ENCODE peak calls at places on chromosome 7, in eight cellular contexts. F is H1; I is LoVo; V is NCI-H1694 treated with DMSO at 0.1 percent for 48 hours; O is WERI-Rb-1; M is RPMI8226; U is activated naive CD4-positive, alpha-beta T cell; P is posterior vena cava. W is an unnamed sample.
A peak's percentile ranks its signal among the peaks of the same experiment; 100 is the strongest.

GRCh38 chr7:48140001-48140681 is 31.1 kb upstream of the ABCA13 start:
- DNase-seq in F (no peak), I (peak; percentile 94), V (no peak), O (no peak), M (peak; percentile 56), U (no peak), P (no peak), W (no peak)

GRCh38 chr7:5179756-5180155 is 10.3 kb upstream of the WIPI2 start:
- DNase-seq in F (no peak), I (no peak), V (no peak), O (no peak), M (no peak), U (no peak), P (no peak), W (no peak)

GRCh38 chr7:74365320-74366022 is 76.3 kb downstream of the CLIP2 start:
- DNase-seq in F (peak; percentile 87), I (no peak), V (peak; percentile 37), O (peak; percentile 53), M (peak; percentile 82), U (no peak), P (peak; percentile 90), W (peak; percentile 57)

GRCh38 chr7:157796846-157797245 is 460.0 kb downstream of the DNAJB6 start:
- DNase-seq in F (no peak), I (no peak), V (no peak), O (no peak), M (no peak), U (no peak), P (no peak), W (no peak)

GRCh38 chr7:67625257-67625713 is 628.7 kb downstream of the TYW1 start:
- DNase-seq in F (peak; percentile 87), I (peak; percentile 66), V (peak; percentile 89), O (peak; percentile 93), M (peak; percentile 65), U (no peak), P (peak; percentile 89), W (peak; percentile 20)

GRCh38 chr7:38781991-38782390 is 127.0 kb downstream of the VPS41 start:
- DNase-seq in F (no peak), I (no peak), V (no peak), O (no peak), M (no peak), U (no peak), P (no peak), W (no peak)

GRCh38 chr7:116522247-116522646 is 2.6 kb upstream of the CAV1 start:
- DNase-seq in F (no peak), I (peak; percentile 30), V (no peak), O (no peak), M (no peak), U (no peak), P (no peak), W (no peak)

GRCh38 chr7:16356241-16356958 is 64.9 kb downstream of the CRPPA start:
- DNase-seq in F (no peak), I (no peak), V (no peak), O (no peak), M (no peak), U (no peak), P (no peak), W (no peak)

GRCh38 chr7:46932656-46933424 is 649.1 kb downstream of the TNS3 start:
- DNase-seq in F (no peak), I (peak; percentile 63), V (no peak), O (no peak), M (no peak), U (no peak), P (no peak), W (no peak)

GRCh38 chr7:111029141-111029572 is 61.8 kb upstream of the LRRN3 start:
- DNase-seq in F (no peak), I (no peak), V (no peak), O (no peak), M (no peak), U (no peak), P (no peak), W (no peak)

GRCh38 chr7:47635091-47636090 is 53.5 kb upstream of the TNS3 start:
- DNase-seq in F (peak; percentile 68), I (peak; percentile 39), V (peak; percentile 25), O (no peak), M (peak; percentile 47), U (no peak), P (no peak), W (no peak)

GRCh38 chr7:30162622-30163124 is 27.9 kb downstream of the MTURN start:
- DNase-seq in F (no peak), I (no peak), V (no peak), O (no peak), M (no peak), U (no peak), P (no peak), W (no peak)

GRCh38 chr7:50185188-50185587 is 92.1 kb upstream of the ZPBP start:
- DNase-seq in F (no peak), I (no peak), V (no peak), O (no peak), M (no peak), U (no peak), P (no peak), W (no peak)

GRCh38 chr7:91357379-91357778 is 93.1 kb downstream of the FZD1 start:
- DNase-seq in F (no peak), I (no peak), V (no peak), O (no peak), M (no peak), U (no peak), P (no peak), W (no peak)

GRCh38 chr7:136056827-136057226 is 79.7 kb upstream of the MTPN start:
- DNase-seq in F (no peak), I (no peak), V (no peak), O (peak; percentile 28), M (no peak), U (no peak), P (no peak), W (no peak)

GRCh38 chr7:64494912-64495461 is 67.9 kb downstream of the ZNF680 start:
- DNase-seq in F (no peak), I (no peak), V (no peak), O (no peak), M (no peak), U (no peak), P (no peak), W (no peak)

GRCh38 chr7:16055263-16055976 is 365.9 kb downstream of the CRPPA start:
- DNase-seq in F (no peak), I (no peak), V (no peak), O (no peak), M (peak; percentile 21), U (no peak), P (no peak), W (no peak)

GRCh38 chr7:30920584-30921539 is 9.2 kb downstream of the AQP1 start:
- DNase-seq in F (peak; percentile 37), I (no peak), V (no peak), O (peak; percentile 15), M (no peak), U (no peak), P (peak; percentile 92), W (no peak)

GRCh38 chr7:46812047-46812672 is 769.8 kb downstream of the TNS3 start:
- DNase-seq in F (no peak), I (no peak), V (no peak), O (no peak), M (no peak), U (no peak), P (no peak), W (no peak)

GRCh38 chr7:1248077-1248458 is 15.4 kb downstream of the UNCX start:
- DNase-seq in F (no peak), I (no peak), V (no peak), O (no peak), M (peak; percentile 44), U (no peak), P (no peak), W (no peak)

GRCh38 chr7:108093341-108093740 is 36.8 kb downstream of the LAMB4 start:
- DNase-seq in F (no peak), I (no peak), V (no peak), O (no peak), M (no peak), U (no peak), P (no peak), W (no peak)

GRCh38 chr7:150379590-150380379 is 655 bp downstream of the ZNF775 start:
- DNase-seq in F (no peak), I (peak; percentile 25), V (no peak), O (no peak), M (peak; percentile 64), U (no peak), P (no peak), W (no peak)

GRCh38 chr7:113131367-113131766 is 13.0 kb upstream of the SMIM30 start:
- DNase-seq in F (no peak), I (no peak), V (no peak), O (no peak), M (no peak), U (no peak), P (no peak), W (no peak)

GRCh38 chr7:83643012-83643411 is 5.9 kb downstream of the SEMA3E start:
- DNase-seq in F (no peak), I (no peak), V (no peak), O (no peak), M (no peak), U (no peak), P (no peak), W (no peak)

GRCh38 chr7:103988468-103989199 is 824 bp downstream of the RELN start:
- DNase-seq in F (no peak), I (no peak), V (peak; percentile 47), O (no peak), M (no peak), U (no peak), P (no peak), W (no peak)

GRCh38 chr7:7620644-7621210 is 19.8 kb upstream of the UMAD1 start:
- DNase-seq in F (no peak), I (no peak), V (no peak), O (no peak), M (no peak), U (no peak), P (no peak), W (no peak)

GRCh38 chr7:158774916-158775315 is 54.4 kb downstream of the ESYT2 start:
- DNase-seq in F (no peak), I (no peak), V (no peak), O (no peak), M (no peak), U (no peak), P (no peak), W (no peak)

GRCh38 chr7:108196004-108196403 is 65.8 kb upstream of the LAMB4 start:
- DNase-seq in F (no peak), I (no peak), V (no peak), O (no peak), M (peak; percentile 19), U (no peak), P (no peak), W (no peak)

GRCh38 chr7:94216944-94217461 is 177.7 kb upstream of the COL1A2 start:
- DNase-seq in F (no peak), I (no peak), V (no peak), O (no peak), M (no peak), U (no peak), P (no peak), W (no peak)

GRCh38 chr7:150335101-150335773 is 6.2 kb downstream of the RARRES2 start:
- DNase-seq in F (no peak), I (no peak), V (no peak), O (no peak), M (no peak), U (no peak), P (no peak), W (no peak)

GRCh38 chr7:589781-590575 is 70.3 kb upstream of the PDGFA start:
- DNase-seq in F (no peak), I (no peak), V (no peak), O (no peak), M (no peak), U (no peak), P (no peak), W (no peak)

GRCh38 chr7:99311702-99312101 is 14.0 kb upstream of the ARPC1A start:
- DNase-seq in F (no peak), I (no peak), V (no peak), O (no peak), M (no peak), U (no peak), P (peak; percentile 5), W (no peak)

GRCh38 chr7:31796375-31796774 is 109.4 kb downstream of the PPP1R17 start:
- DNase-seq in F (no peak), I (no peak), V (no peak), O (no peak), M (no peak), U (no peak), P (no peak), W (no peak)

GRCh38 chr7:131040467-131040932 is 287.2 kb upstream of the MKLN1 start:
- DNase-seq in F (peak; percentile 62), I (peak; percentile 89), V (peak; percentile 75), O (peak; percentile 37), M (peak; percentile 70), U (no peak), P (no peak), W (peak; percentile 54)

W was measured in iPS DF 6.9.